ENCODE peak calls at places on chromosome 19, in four cellular contexts. L is nephron progenitor cell, B is H9, P is GDM1. T is an unnamed sample.

GRCh38 chr19:9789066-9789465 is 20.5 kb upstream of the ZNF846 start:
- DNase-seq in B (peak), P (no peak), L (no peak), T (no peak)

GRCh38 chr19:52188822-52189744 is 769 bp upstream of the PPP2R1A start:
- DNase-seq in B (no peak), P (no peak), L (peak), T (peak)

GRCh38 chr19:4405977-4406376 is 3.5 kb downstream of the CHAF1A start:
- DNase-seq in L (no peak), P (no peak), B (peak), T (no peak)

GRCh38 chr19:43820098-43820860 is 6.8 kb upstream of the ZNF283 start:
- DNase-seq in B (peak), L (no peak), P (no peak), T (peak)

GRCh38 chr19:1948676-1949075 is 7.7 kb downstream of the CSNK1G2 start:
- DNase-seq in L (no peak), B (no peak), P (peak), T (no peak)

GRCh38 chr19:17220207-17220758 is 5.1 kb downstream of the USE1 start:
- DNase-seq in L (no peak), B (no peak), P (no peak), T (no peak)

GRCh38 chr19:45078390-45079062 is 534 bp upstream of the GEMIN7 start:
- DNase-seq in B (no peak), P (no peak), L (no peak), T (no peak)

GRCh38 chr19:1363599-1363998 is 20.1 kb upstream of the NDUFS7 start:
- DNase-seq in P (peak), B (no peak), L (no peak), T (no peak)

GRCh38 chr19:15197275-15198005 is 3.4 kb downstream of the NOTCH3 start:
- DNase-seq in B (no peak), L (no peak), P (no peak), T (no peak)

GRCh38 chr19:661427-662196 is 1.4 kb downstream of the RNF126 start:
- DNase-seq in L (no peak), P (no peak), B (no peak), T (no peak)

GRCh38 chr19:33819875-33820781 is 23.5 kb downstream of the KCTD15 start:
- DNase-seq in L (peak), P (peak), B (peak), T (no peak)

GRCh38 chr19:42270346-42271044 is 1.4 kb downstream of the CIC start:
- DNase-seq in L (no peak), P (peak), B (no peak), T (no peak)

GRCh38 chr19:35000647-35001501 is 751 bp downstream of the GRAMD1A start:
- DNase-seq in P (no peak), B (peak), L (peak), T (peak)

GRCh38 chr19:15449620-15450527 is at the start of gene WIZ:
- DNase-seq in L (peak), P (peak), B (peak), T (peak)

GRCh38 chr19:46442808-46443450 is 14.2 kb upstream of the PNMA8C start:
- DNase-seq in B (no peak), P (no peak), L (no peak), T (no peak)

GRCh38 chr19:40607898-40608621 is 6.9 kb downstream of the LTBP4 start:
- DNase-seq in L (no peak), P (no peak), B (no peak), T (no peak)

GRCh38 chr19:38977445-38978314 is 2.1 kb upstream of the FBXO17 start:
- DNase-seq in B (no peak), P (peak), L (no peak), T (no peak)

GRCh38 chr19:9836021-9836420 is 903 bp downstream of the PIN1 start:
- DNase-seq in L (no peak), B (no peak), P (no peak), T (no peak)

GRCh38 chr19:1131718-1132552 is 28.1 kb downstream of the GPX4 start:
- DNase-seq in L (peak), P (peak), B (peak), T (peak)

GRCh38 chr19:8311461-8312260 is 3.5 kb upstream of the CD320 start:
- DNase-seq in L (no peak), P (no peak), B (no peak), T (peak)

GRCh38 chr19:53123400-53123799 is 9.3 kb downstream of the ZNF415 start:
- DNase-seq in P (no peak), L (no peak), B (no peak), T (no peak)

GRCh38 chr19:10086904-10087256 is 763 bp downstream of the SHFL start:
- DNase-seq in P (no peak), L (peak), B (no peak), T (no peak)

GRCh38 chr19:7355871-7356270 is 7.1 kb downstream of the ARHGEF18 start:
- DNase-seq in B (no peak), P (no peak), L (no peak), T (no peak)

GRCh38 chr19:4503224-4504170 is 14.8 kb downstream of the PLIN4 start:
- DNase-seq in P (no peak), L (no peak), B (no peak), T (peak)

GRCh38 chr19:57887195-57887941 is 1.5 kb downstream of the ZNF814 start:
- DNase-seq in B (peak), P (no peak), L (no peak), T (no peak)

GRCh38 chr19:10855879-10856522 is 7.8 kb downstream of the C19orf38 start:
- DNase-seq in B (peak), P (no peak), L (peak), T (peak)

GRCh38 chr19:30896551-30896950 is 452.7 kb downstream of the TSHZ3 start:
- DNase-seq in L (no peak), P (no peak), B (peak), T (no peak)

GRCh38 chr19:17054746-17055145 is 20.5 kb downstream of the HAUS8 start:
- DNase-seq in L (no peak), B (no peak), P (no peak), T (no peak)

GRCh38 chr19:36257512-36257876 is 42.6 kb downstream of the ZNF146 start:
- DNase-seq in P (no peak), B (no peak), L (peak), T (peak)

GRCh38 chr19:43777163-43777700 is 3.5 kb downstream of the KCNN4 start:
- DNase-seq in P (peak), L (no peak), B (no peak), T (no peak)

GRCh38 chr19:1169921-1170885 is 3.9 kb downstream of the SBNO2 start:
- DNase-seq in P (no peak), B (no peak), L (no peak), T (peak)

GRCh38 chr19:41298327-41298964 is 11.5 kb upstream of the CCDC97 start:
- DNase-seq in L (no peak), B (no peak), P (peak), T (no peak)

T was measured in BE2C.